ENCODE peak calls at places on chromosomes 16 and 17, in ten cellular contexts. One of them, this sample, is unnamed.

GRCh38 chr16:22001591-22001990 is 675 bp upstream of the PDZD9 start:
- DNase-seq in neural crest cell: no peak
- DNase-seq in Peyer's patch: no peak
- DNase-seq in NB4: no peak
- DNase-seq in glutamatergic neuron: no peak
- DNase-seq in choroid plexus epithelial cell: peak; percentile 29
- DNase-seq in heart left ventricle: no peak
- DNase-seq in right atrium auricular region: no peak
- DNase-seq in cardiac muscle cell: no peak
- DNase-seq in uterus: no peak
- DNase-seq in this sample: no peak

GRCh38 chr17:63911041-63911635 is at the start of gene CSHL1:
- DNase-seq in uterus: no peak
- DNase-seq in heart left ventricle: no peak
- DNase-seq in choroid plexus epithelial cell: no peak
- DNase-seq in NB4: no peak
- DNase-seq in Peyer's patch: no peak
- DNase-seq in cardiac muscle cell: no peak
- DNase-seq in neural crest cell: no peak
- DNase-seq in right atrium auricular region: no peak
- DNase-seq in glutamatergic neuron: no peak
- DNase-seq in this sample: no peak

GRCh38 chr17:394718-395095 is 42.1 kb upstream of the RPH3AL start:
- DNase-seq in choroid plexus epithelial cell: no peak
- DNase-seq in right atrium auricular region: no peak
- DNase-seq in glutamatergic neuron: no peak
- DNase-seq in heart left ventricle: no peak
- DNase-seq in Peyer's patch: no peak
- DNase-seq in neural crest cell: no peak
- DNase-seq in NB4: no peak
- DNase-seq in uterus: no peak
- DNase-seq in cardiac muscle cell: no peak
- DNase-seq in this sample: no peak

GRCh38 chr16:28059841-28060240 is 3.7 kb downstream of the GSG1L start:
- DNase-seq in neural crest cell: no peak
- DNase-seq in NB4: no peak
- DNase-seq in glutamatergic neuron: no peak
- DNase-seq in right atrium auricular region: no peak
- DNase-seq in Peyer's patch: no peak
- DNase-seq in cardiac muscle cell: no peak
- DNase-seq in uterus: no peak
- DNase-seq in choroid plexus epithelial cell: no peak
- DNase-seq in heart left ventricle: no peak
- DNase-seq in this sample: no peak

GRCh38 chr17:63476494-63476856 is 386 bp upstream of the ACE start:
- DNase-seq in right atrium auricular region: no peak
- DNase-seq in neural crest cell: peak; percentile 20
- DNase-seq in glutamatergic neuron: peak; percentile 64
- DNase-seq in uterus: no peak
- DNase-seq in cardiac muscle cell: peak; percentile 70
- DNase-seq in choroid plexus epithelial cell: no peak
- DNase-seq in NB4: no peak
- DNase-seq in heart left ventricle: peak; percentile 33
- DNase-seq in Peyer's patch: no peak
- DNase-seq in this sample: peak; percentile 31

GRCh38 chr16:49855280-49855821 is 561 bp downstream of the ZNF423 start:
- DNase-seq in right atrium auricular region: peak; percentile 78
- DNase-seq in glutamatergic neuron: peak; percentile 90
- DNase-seq in Peyer's patch: peak; percentile 89
- DNase-seq in heart left ventricle: peak; percentile 91
- DNase-seq in uterus: peak; percentile 89
- DNase-seq in cardiac muscle cell: peak; percentile 93
- DNase-seq in NB4: peak; percentile 85
- DNase-seq in neural crest cell: peak; percentile 76
- DNase-seq in choroid plexus epithelial cell: peak; percentile 82
- DNase-seq in this sample: peak; percentile 77

GRCh38 chr17:8138672-8139371 is 13.4 kb downstream of the PER1 start:
- DNase-seq in NB4: peak; percentile 93
- DNase-seq in neural crest cell: peak; percentile 99
- DNase-seq in choroid plexus epithelial cell: peak; percentile 98
- DNase-seq in cardiac muscle cell: peak; percentile 95
- DNase-seq in glutamatergic neuron: peak; percentile 97
- DNase-seq in uterus: peak; percentile 98
- DNase-seq in Peyer's patch: peak; percentile 98
- DNase-seq in heart left ventricle: peak; percentile 94
- DNase-seq in right atrium auricular region: peak; percentile 97
- DNase-seq in this sample: peak; percentile 96

GRCh38 chr16:81786321-81786720 is 7.2 kb downstream of the PLCG2 start:
- DNase-seq in heart left ventricle: no peak
- DNase-seq in right atrium auricular region: no peak
- DNase-seq in cardiac muscle cell: no peak
- DNase-seq in choroid plexus epithelial cell: peak; percentile 38
- DNase-seq in NB4: peak; percentile 44
- DNase-seq in Peyer's patch: no peak
- DNase-seq in neural crest cell: no peak
- DNase-seq in uterus: no peak
- DNase-seq in glutamatergic neuron: no peak
- DNase-seq in this sample: no peak

GRCh38 chr16:2056077-2056476 is 8.3 kb downstream of the TSC2 start:
- DNase-seq in right atrium auricular region: no peak
- DNase-seq in neural crest cell: no peak
- DNase-seq in uterus: no peak
- DNase-seq in NB4: no peak
- DNase-seq in choroid plexus epithelial cell: peak; percentile 41
- DNase-seq in cardiac muscle cell: no peak
- DNase-seq in glutamatergic neuron: no peak
- DNase-seq in Peyer's patch: no peak
- DNase-seq in heart left ventricle: no peak
- DNase-seq in this sample: no peak

GRCh38 chr16:2058901-2059300 is 11.1 kb downstream of the TSC2 start:
- DNase-seq in right atrium auricular region: no peak
- DNase-seq in Peyer's patch: no peak
- DNase-seq in neural crest cell: no peak
- DNase-seq in choroid plexus epithelial cell: no peak
- DNase-seq in NB4: no peak
- DNase-seq in heart left ventricle: no peak
- DNase-seq in glutamatergic neuron: no peak
- DNase-seq in uterus: no peak
- DNase-seq in cardiac muscle cell: no peak
- DNase-seq in this sample: no peak

GRCh38 chr16:2057438-2057837 is 9.7 kb downstream of the TSC2 start:
- DNase-seq in right atrium auricular region: no peak
- DNase-seq in Peyer's patch: no peak
- DNase-seq in cardiac muscle cell: no peak
- DNase-seq in glutamatergic neuron: no peak
- DNase-seq in NB4: no peak
- DNase-seq in neural crest cell: no peak
- DNase-seq in choroid plexus epithelial cell: no peak
- DNase-seq in uterus: no peak
- DNase-seq in heart left ventricle: no peak
- DNase-seq in this sample: no peak

GRCh38 chr16:2054543-2055245 is 6.9 kb downstream of the TSC2 start:
- DNase-seq in uterus: no peak
- DNase-seq in right atrium auricular region: no peak
- DNase-seq in glutamatergic neuron: no peak
- DNase-seq in neural crest cell: no peak
- DNase-seq in choroid plexus epithelial cell: no peak
- DNase-seq in Peyer's patch: peak; percentile 73
- DNase-seq in cardiac muscle cell: no peak
- DNase-seq in NB4: no peak
- DNase-seq in heart left ventricle: no peak
- DNase-seq in this sample: no peak

DNA sequence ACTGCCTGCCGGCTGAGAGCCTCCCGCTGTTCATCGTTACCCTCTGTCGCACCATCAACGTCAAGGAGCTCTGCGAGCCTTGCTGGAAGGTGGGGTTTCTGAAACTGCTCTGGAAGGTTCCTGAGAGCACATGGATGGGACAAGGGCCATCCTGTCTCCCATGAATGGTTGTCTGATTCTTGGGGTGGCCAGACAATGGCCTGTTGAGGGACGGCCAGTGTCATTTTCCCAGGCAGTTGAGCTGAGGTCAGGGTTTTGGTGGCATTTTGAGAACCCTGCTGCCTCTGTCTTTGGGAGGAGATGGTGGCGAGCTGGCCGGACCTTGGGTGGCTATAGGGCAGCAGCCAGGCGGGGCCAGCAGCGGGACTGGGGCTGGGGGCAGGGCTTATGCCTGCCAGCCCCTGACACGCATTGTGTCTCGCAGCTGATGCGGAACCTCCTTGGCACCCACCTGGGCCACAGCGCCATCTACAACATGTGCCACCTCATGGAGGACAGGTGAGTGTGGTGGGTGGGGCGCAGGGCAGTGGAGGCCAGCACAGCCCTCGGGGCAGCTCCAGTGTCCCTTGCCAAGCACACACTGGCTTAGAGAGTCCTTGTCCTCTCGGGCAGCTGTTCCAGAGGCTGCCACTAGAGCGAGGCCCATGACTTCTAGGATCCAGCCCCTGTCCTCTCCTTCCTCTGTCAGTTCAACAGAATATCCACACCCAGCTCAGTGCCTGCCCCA is 9.1 kb downstream of the TSC2 start:
- DNase-seq in Peyer's patch: no peak
- DNase-seq in uterus: no peak
- DNase-seq in glutamatergic neuron: no peak
- DNase-seq in NB4: peak; percentile 29
- DNase-seq in choroid plexus epithelial cell: no peak
- DNase-seq in right atrium auricular region: no peak
- DNase-seq in neural crest cell: no peak
- DNase-seq in heart left ventricle: no peak
- DNase-seq in cardiac muscle cell: no peak
- DNase-seq in this sample: no peak
- TF ChIP-seq CTCF in Peyer's patch: peak; percentile 11
- TF ChIP-seq CTCF in uterus: no peak
- TF ChIP-seq CTCF in glutamatergic neuron: no peak
- TF ChIP-seq CTCF in NB4: peak; percentile 20
- TF ChIP-seq CTCF in choroid plexus epithelial cell: peak; percentile 26
- TF ChIP-seq CTCF in right atrium auricular region: no peak
- TF ChIP-seq CTCF in neural crest cell: peak; percentile 52
- TF ChIP-seq CTCF in heart left ventricle: no peak
- TF ChIP-seq CTCF in cardiac muscle cell: peak; percentile 8
- TF ChIP-seq CTCF in this sample: peak; percentile 34

GRCh38 chr17:33523577-33523981 is 230.5 kb upstream of the ASIC2 start:
- DNase-seq in glutamatergic neuron: no peak
- DNase-seq in cardiac muscle cell: no peak
- DNase-seq in Peyer's patch: peak; percentile 49
- DNase-seq in heart left ventricle: no peak
- DNase-seq in neural crest cell: no peak
- DNase-seq in NB4: peak; percentile 6
- DNase-seq in right atrium auricular region: no peak
- DNase-seq in choroid plexus epithelial cell: peak; percentile 39
- DNase-seq in uterus: peak; percentile 44
- DNase-seq in this sample: no peak

GRCh38 chr17:33519692-33520091 is 226.6 kb upstream of the ASIC2 start:
- DNase-seq in right atrium auricular region: no peak
- DNase-seq in choroid plexus epithelial cell: no peak
- DNase-seq in neural crest cell: no peak
- DNase-seq in Peyer's patch: no peak
- DNase-seq in glutamatergic neuron: no peak
- DNase-seq in NB4: no peak
- DNase-seq in cardiac muscle cell: no peak
- DNase-seq in heart left ventricle: no peak
- DNase-seq in uterus: peak; percentile 24
- DNase-seq in this sample: no peak

GRCh38 chr17:33520404-33521032 is 227.4 kb upstream of the ASIC2 start:
- DNase-seq in choroid plexus epithelial cell: peak; percentile 31
- DNase-seq in right atrium auricular region: no peak
- DNase-seq in Peyer's patch: peak; percentile 51
- DNase-seq in neural crest cell: peak; percentile 86
- DNase-seq in NB4: peak; percentile 57
- DNase-seq in cardiac muscle cell: peak; percentile 71
- DNase-seq in heart left ventricle: peak; percentile 39
- DNase-seq in glutamatergic neuron: peak; percentile 88
- DNase-seq in uterus: peak; percentile 44
- DNase-seq in this sample: peak; percentile 70

GRCh38 chr17:33522623-33523022 is 229.5 kb upstream of the ASIC2 start:
- DNase-seq in neural crest cell: no peak
- DNase-seq in uterus: no peak
- DNase-seq in cardiac muscle cell: no peak
- DNase-seq in right atrium auricular region: no peak
- DNase-seq in heart left ventricle: no peak
- DNase-seq in Peyer's patch: no peak
- DNase-seq in choroid plexus epithelial cell: no peak
- DNase-seq in NB4: no peak
- DNase-seq in glutamatergic neuron: peak; percentile 29
- DNase-seq in this sample: no peak

GRCh38 chr17:33521784-33522183 is 228.7 kb upstream of the ASIC2 start:
- DNase-seq in Peyer's patch: no peak
- DNase-seq in choroid plexus epithelial cell: peak; percentile 3
- DNase-seq in heart left ventricle: no peak
- DNase-seq in NB4: peak; percentile 12
- DNase-seq in glutamatergic neuron: peak; percentile 38
- DNase-seq in neural crest cell: no peak
- DNase-seq in right atrium auricular region: no peak
- DNase-seq in cardiac muscle cell: peak; percentile 36
- DNase-seq in uterus: no peak
- DNase-seq in this sample: peak; percentile 12
- TF ChIP-seq CTCF in Peyer's patch: no peak
- TF ChIP-seq CTCF in choroid plexus epithelial cell: peak; percentile 57
- TF ChIP-seq CTCF in heart left ventricle: no peak
- TF ChIP-seq CTCF in NB4: peak; percentile 46
- TF ChIP-seq CTCF in glutamatergic neuron: no peak
- TF ChIP-seq CTCF in neural crest cell: peak; percentile 37
- TF ChIP-seq CTCF in right atrium auricular region: no peak
- TF ChIP-seq CTCF in cardiac muscle cell: peak; percentile 42
- TF ChIP-seq CTCF in uterus: no peak
- TF ChIP-seq CTCF in this sample: peak; percentile 53

GRCh38 chr17:43986225-43986981 is 18.0 kb upstream of the NAGS start:
- DNase-seq in NB4: no peak
- DNase-seq in heart left ventricle: no peak
- DNase-seq in right atrium auricular region: no peak
- DNase-seq in cardiac muscle cell: no peak
- DNase-seq in neural crest cell: no peak
- DNase-seq in Peyer's patch: no peak
- DNase-seq in uterus: no peak
- DNase-seq in choroid plexus epithelial cell: no peak
- DNase-seq in glutamatergic neuron: no peak
- DNase-seq in this sample: no peak

GRCh38 chr17:43982171-43982570 is 22.3 kb upstream of the NAGS start:
- DNase-seq in uterus: no peak
- DNase-seq in Peyer's patch: no peak
- DNase-seq in cardiac muscle cell: no peak
- DNase-seq in glutamatergic neuron: no peak
- DNase-seq in right atrium auricular region: no peak
- DNase-seq in choroid plexus epithelial cell: no peak
- DNase-seq in NB4: no peak
- DNase-seq in heart left ventricle: no peak
- DNase-seq in neural crest cell: no peak
- DNase-seq in this sample: no peak

GRCh38 chr17:43983196-43983514 is 21.3 kb upstream of the NAGS start:
- DNase-seq in Peyer's patch: no peak
- DNase-seq in uterus: no peak
- DNase-seq in cardiac muscle cell: no peak
- DNase-seq in glutamatergic neuron: no peak
- DNase-seq in NB4: no peak
- DNase-seq in choroid plexus epithelial cell: no peak
- DNase-seq in right atrium auricular region: no peak
- DNase-seq in heart left ventricle: no peak
- DNase-seq in neural crest cell: no peak
- DNase-seq in this sample: no peak

GRCh38 chr17:43984521-43984920 is 19.9 kb upstream of the NAGS start:
- DNase-seq in heart left ventricle: no peak
- DNase-seq in uterus: no peak
- DNase-seq in cardiac muscle cell: no peak
- DNase-seq in neural crest cell: no peak
- DNase-seq in choroid plexus epithelial cell: no peak
- DNase-seq in glutamatergic neuron: no peak
- DNase-seq in NB4: no peak
- DNase-seq in Peyer's patch: no peak
- DNase-seq in right atrium auricular region: no peak
- DNase-seq in this sample: no peak

GRCh38 chr17:43983515-43984411 is 20.7 kb upstream of the NAGS start:
- DNase-seq in neural crest cell: peak; percentile 26
- DNase-seq in right atrium auricular region: no peak
- DNase-seq in uterus: no peak
- DNase-seq in heart left ventricle: peak; percentile 36
- DNase-seq in glutamatergic neuron: peak; percentile 41
- DNase-seq in cardiac muscle cell: peak; percentile 54
- DNase-seq in choroid plexus epithelial cell: no peak
- DNase-seq in Peyer's patch: peak; percentile 55
- DNase-seq in NB4: no peak
- DNase-seq in this sample: peak; percentile 55
- TF ChIP-seq CTCF in neural crest cell: peak; percentile 50
- TF ChIP-seq CTCF in right atrium auricular region: no peak
- TF ChIP-seq CTCF in uterus: no peak
- TF ChIP-seq CTCF in heart left ventricle: no peak
- TF ChIP-seq CTCF in glutamatergic neuron: peak; percentile 30
- TF ChIP-seq CTCF in cardiac muscle cell: peak; percentile 43
- TF ChIP-seq CTCF in choroid plexus epithelial cell: peak; percentile 52
- TF ChIP-seq CTCF in Peyer's patch: no peak
- TF ChIP-seq CTCF in NB4: peak; percentile 10
- TF ChIP-seq CTCF in this sample: peak; percentile 59

GRCh38 chr17:28792877-28793666 is 49.3 kb downstream of the TRAF4 start:
- DNase-seq in neural crest cell: no peak
- DNase-seq in choroid plexus epithelial cell: peak; percentile 49
- DNase-seq in Peyer's patch: no peak
- DNase-seq in heart left ventricle: no peak
- DNase-seq in glutamatergic neuron: no peak
- DNase-seq in cardiac muscle cell: no peak
- DNase-seq in uterus: no peak
- DNase-seq in right atrium auricular region: no peak
- DNase-seq in NB4: peak; percentile 65
- DNase-seq in this sample: no peak

GRCh38 chr17:28796062-28796461 is 46.5 kb downstream of the FAM222B start:
- DNase-seq in choroid plexus epithelial cell: no peak
- DNase-seq in right atrium auricular region: no peak
- DNase-seq in Peyer's patch: no peak
- DNase-seq in cardiac muscle cell: no peak
- DNase-seq in glutamatergic neuron: no peak
- DNase-seq in uterus: no peak
- DNase-seq in NB4: no peak
- DNase-seq in heart left ventricle: no peak
- DNase-seq in neural crest cell: no peak
- DNase-seq in this sample: no peak
- TF ChIP-seq CTCF in choroid plexus epithelial cell: no peak
- TF ChIP-seq CTCF in right atrium auricular region: no peak
- TF ChIP-seq CTCF in Peyer's patch: no peak
- TF ChIP-seq CTCF in cardiac muscle cell: no peak
- TF ChIP-seq CTCF in glutamatergic neuron: no peak
- TF ChIP-seq CTCF in uterus: no peak
- TF ChIP-seq CTCF in NB4: no peak
- TF ChIP-seq CTCF in heart left ventricle: no peak
- TF ChIP-seq CTCF in neural crest cell: no peak
- TF ChIP-seq CTCF in this sample: no peak

This sample was measured in progenitor cell of endocrine pancreas.